ENCODE peak calls at places on chromosomes 7 and 10, in four cellular contexts. X is OCI-LY7, P is mammary epithelial cell, H is fibroblast of lung. I is an unnamed sample.

GRCh38 chr10:43905502-43906236 is 257.0 kb upstream of the ZNF32 start:
- DNase-seq in P (no peak), X (no peak), H (peak; percentile 37), I (no peak)

GRCh38 chr10:70958396-70958795 is 70.0 kb upstream of the PCBD1 start:
- DNase-seq in X (no peak), P (no peak), H (peak; percentile 69), I (no peak)

GRCh38 chr7:116633131-116633988 is 38.6 kb upstream of the MET start:
- DNase-seq in H (peak; percentile 65), X (no peak), P (peak; percentile 95), I (no peak)

GRCh38 chr10:126061526-126061925 is 165.2 kb downstream of the FANK1 start:
- DNase-seq in X (no peak), P (no peak), H (no peak), I (no peak)

GRCh38 chr7:72183835-72184234 is 228.3 kb downstream of the CALN1 start:
- DNase-seq in H (no peak), X (peak; percentile 7), P (no peak), I (no peak)

GRCh38 chr7:43372656-43373355 is 210.1 kb upstream of the STK17A start:
- DNase-seq in P (no peak), X (no peak), H (peak; percentile 11), I (no peak)

GRCh38 chr10:132975976-132976682 is 33.8 kb upstream of the CFAP46 start:
- DNase-seq in H (no peak), P (no peak), X (no peak), I (no peak)

GRCh38 chr7:1925349-1925748 is 255.3 kb downstream of the ELFN1 start:
- DNase-seq in H (no peak), X (no peak), P (no peak), I (no peak)

GRCh38 chr10:116155191-116155590 is 117.8 kb downstream of the GFRA1 start:
- DNase-seq in H (no peak), P (no peak), X (no peak), I (no peak)

GRCh38 chr7:111083423-111083822 is 7.5 kb upstream of the LRRN3 start:
- DNase-seq in P (no peak), H (peak; percentile 69), X (no peak), I (no peak)

GRCh38 chr10:15144788-15145187 is 23.7 kb downstream of the NMT2 start:
- DNase-seq in H (peak; percentile 52), P (peak; percentile 10), X (no peak), I (no peak)

GRCh38 chr10:132914732-132915131 is 27.6 kb downstream of the CFAP46 start:
- DNase-seq in X (no peak), H (no peak), P (no peak), I (no peak)

GRCh38 chr7:156778668-156779067 is 114.3 kb downstream of the LMBR1 start:
- DNase-seq in P (no peak), H (no peak), X (no peak), I (no peak)

GRCh38 chr10:45418859-45419672 is 45.0 kb downstream of the ALOX5 start:
- DNase-seq in H (peak; percentile 32), X (no peak), P (peak; percentile 4), I (no peak)

DNA sequence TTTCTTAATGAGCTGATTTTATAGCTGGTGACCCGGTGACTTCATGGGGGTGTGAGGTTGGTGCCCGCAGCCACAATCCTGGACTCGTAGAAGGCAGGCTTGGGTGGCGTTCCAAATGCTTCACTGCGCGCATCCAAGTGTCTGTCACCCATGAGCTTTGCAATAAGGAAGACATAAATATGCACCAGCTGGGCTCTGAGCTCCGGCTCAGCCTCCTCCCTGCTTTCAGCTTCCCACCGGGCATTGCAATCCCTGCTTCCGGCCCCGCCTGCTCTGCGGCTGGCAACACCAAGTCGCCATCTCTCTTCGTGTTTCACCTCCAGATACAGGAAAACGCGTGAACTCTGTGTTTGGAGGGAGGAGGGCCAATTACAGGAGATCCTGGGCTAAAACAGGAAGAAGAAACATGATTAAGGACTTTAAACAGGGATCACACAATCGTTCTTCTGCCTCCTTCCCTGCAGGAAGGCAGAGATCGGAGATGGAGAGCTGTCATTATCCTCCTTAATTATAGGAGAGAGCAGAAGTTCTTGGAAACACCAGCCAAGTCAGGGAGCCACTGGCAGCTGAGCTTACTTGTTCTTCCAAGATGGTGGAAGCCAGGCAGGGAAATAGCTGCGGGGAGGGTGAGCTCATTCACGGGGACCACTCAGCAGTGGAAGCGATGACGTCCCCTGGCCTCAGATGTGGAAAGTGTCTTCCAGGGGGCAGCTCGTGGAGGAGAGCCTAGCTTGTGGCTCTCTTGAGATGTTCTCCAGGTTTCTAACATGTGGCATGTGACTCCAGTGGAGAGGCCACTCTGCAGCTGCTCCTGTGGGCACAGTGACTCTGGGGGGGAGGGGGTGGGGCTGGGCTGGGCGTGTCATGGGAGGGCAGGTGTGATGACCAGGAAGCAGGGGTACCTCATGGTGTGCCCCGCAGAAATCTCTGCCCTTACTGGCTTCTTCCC is 134.9 kb downstream of the CAMK1D start:
- DNase-seq in X (no peak), P (no peak), H (no peak), I (no peak)
- H3K4me2 ChIP-seq in X (peak overlapping the region; percentile 91), P (no peak overlapping the region), H (no peak overlapping the region), I (no peak overlapping the region)

GRCh38 chr10:62036186-62037081 is 134.9 kb downstream of the ARID5B start:
- DNase-seq in P (no peak), H (peak; percentile 72), X (no peak), I (no peak)
- H3K4me2 ChIP-seq in P (peak overlapping the region; percentile 76), H (no peak overlapping the region), X (peak overlapping the region; percentile 63), I (peak overlapping the region; percentile 59)

GRCh38 chr10:128863411-128863810 is 603.6 kb upstream of the MGMT start:
- DNase-seq in X (no peak), P (no peak), H (no peak), I (no peak)

GRCh38 chr10:128865398-128865797 is 601.6 kb upstream of the MGMT start:
- DNase-seq in P (no peak), X (no peak), H (no peak), I (no peak)

GRCh38 chr10:128863823-128864405 is 603.1 kb upstream of the MGMT start:
- DNase-seq in X (no peak), H (no peak), P (no peak), I (no peak)

GRCh38 chr10:128867119-128867518 is 599.9 kb upstream of the MGMT start:
- DNase-seq in X (no peak), H (no peak), P (no peak), I (no peak)

DNA sequence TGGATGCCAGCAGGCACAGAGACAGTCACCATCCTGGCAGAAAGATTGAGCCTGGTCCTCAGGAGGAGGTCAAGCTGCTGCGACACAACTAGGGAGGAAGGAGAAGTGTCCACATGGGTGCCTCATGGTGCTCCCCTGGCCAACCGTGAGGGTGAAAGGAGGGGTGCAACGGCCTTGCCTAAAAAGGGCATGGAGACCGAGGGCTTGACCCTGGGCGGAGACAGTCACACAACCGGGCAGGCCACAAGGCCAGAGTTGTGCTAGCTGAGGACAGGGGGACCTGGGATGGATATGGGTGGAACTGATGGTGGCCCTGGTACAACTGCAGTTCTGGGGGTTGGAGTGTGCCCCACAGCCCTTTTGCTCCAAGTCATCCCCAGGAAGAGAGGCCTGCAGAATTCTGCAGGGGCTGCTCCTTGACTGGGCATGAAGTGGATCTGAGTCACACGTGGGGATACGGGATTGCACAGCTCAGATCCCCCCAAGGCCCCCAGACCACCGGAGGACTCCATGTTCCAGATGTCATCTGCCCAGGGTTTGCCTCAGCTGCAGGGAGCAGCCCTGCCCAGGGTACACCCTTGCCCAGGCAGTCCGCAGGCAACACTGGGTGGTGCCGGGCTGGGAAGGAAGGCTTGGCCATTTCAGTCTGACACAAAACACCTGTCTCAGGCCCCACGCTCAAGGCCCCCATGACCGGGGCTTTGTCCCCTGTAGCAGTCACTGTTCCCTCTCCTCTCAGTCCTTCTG is 602.3 kb upstream of the MGMT start:
- DNase-seq in X (no peak), P (no peak), H (no peak), I (no peak)
- H3K4me2 ChIP-seq in X (no peak overlapping the region), P (no peak overlapping the region), H (no peak overlapping the region), I (no peak overlapping the region)

GRCh38 chr10:32166365-32166764 is 110.1 kb upstream of the KIF5B start:
- DNase-seq in P (peak; percentile 52), X (no peak), H (no peak), I (no peak)

GRCh38 chr10:32174349-32174893 is 118.2 kb upstream of the KIF5B start:
- DNase-seq in X (no peak), P (no peak), H (no peak), I (no peak)

GRCh38 chr10:32167450-32167849 is 111.2 kb upstream of the KIF5B start:
- DNase-seq in H (no peak), P (no peak), X (no peak), I (no peak)

GRCh38 chr10:32171213-32171612 is 115.0 kb upstream of the KIF5B start:
- DNase-seq in P (no peak), H (no peak), X (no peak), I (peak; percentile 79)

GRCh38 chr10:32169556-32169955 is 113.3 kb upstream of the KIF5B start:
- DNase-seq in H (no peak), P (peak; percentile 16), X (no peak), I (no peak)
- H3K4me2 ChIP-seq in H (no peak overlapping the region), P (peak overlapping the region; percentile 10), X (no peak overlapping the region), I (no peak overlapping the region)

GRCh38 chr10:93076871-93077270 is 3.2 kb downstream of the CYP26A1 start:
- DNase-seq in H (no peak), P (no peak), X (no peak), I (no peak)
- H3K4me2 ChIP-seq in H (no peak overlapping the region), P (no peak overlapping the region), X (no peak overlapping the region), I (no peak overlapping the region)

DNA sequence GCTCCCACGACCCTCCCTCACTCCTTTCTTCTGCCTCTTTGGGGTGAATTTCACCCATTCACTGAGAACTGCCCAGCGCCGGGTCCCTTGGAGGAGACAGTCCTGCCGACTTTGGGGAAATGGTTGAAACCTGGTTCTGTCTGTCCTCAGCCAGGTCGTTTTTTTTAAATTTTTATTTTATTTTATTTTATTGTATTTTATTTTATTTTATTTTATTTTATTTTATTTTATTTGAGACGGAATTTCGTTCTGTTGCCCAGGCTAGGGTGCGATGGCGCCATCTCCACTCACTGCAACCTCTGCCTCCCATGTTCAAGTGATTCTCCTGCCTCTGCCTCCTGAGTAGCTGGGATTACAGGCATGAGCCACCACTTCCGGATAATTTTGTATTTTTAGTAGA is 105.9 kb upstream of the SH2B2 start:
- DNase-seq in P (no peak), X (no peak), H (no peak), I (no peak)
- H3K4me2 ChIP-seq in P (no peak overlapping the region), X (no peak overlapping the region), H (no peak overlapping the region), I (no peak overlapping the region)